ENCODE peak calls at places on chromosome 18, in ten cellular contexts. One of them, this sample, is unnamed.
A peak's percentile ranks its signal among the peaks of the same experiment; 100 is the strongest.

GRCh38 chr18:61851940-61852451 is 40.8 kb downstream of the RNF152 start:
- DNase-seq in aorta: peak; percentile 63
- DNase-seq in mammary epithelial cell: peak; percentile 15
- DNase-seq in NT2/D1: no peak
- DNase-seq in A549: no peak
- DNase-seq in fibroblast of lung: peak; percentile 25
- DNase-seq in GM23248: peak; percentile 66
- DNase-seq in CD8-positive, alpha-beta memory T cell: no peak
- DNase-seq in foreskin fibroblast: peak; percentile 81
- DNase-seq in left ventricle myocardium inferior: no peak
- DNase-seq in this sample: no peak

GRCh38 chr18:13893418-13893760 is 21.9 kb downstream of the MC2R start:
- DNase-seq in aorta: no peak
- DNase-seq in mammary epithelial cell: no peak
- DNase-seq in NT2/D1: no peak
- DNase-seq in A549: no peak
- DNase-seq in fibroblast of lung: no peak
- DNase-seq in GM23248: no peak
- DNase-seq in CD8-positive, alpha-beta memory T cell: no peak
- DNase-seq in foreskin fibroblast: no peak
- DNase-seq in left ventricle myocardium inferior: no peak
- DNase-seq in this sample: no peak

GRCh38 chr18:5542393-5543035 is 1.3 kb downstream of the EPB41L3 start:
- DNase-seq in aorta: peak; percentile 60
- DNase-seq in mammary epithelial cell: no peak
- DNase-seq in NT2/D1: no peak
- DNase-seq in A549: no peak
- DNase-seq in fibroblast of lung: peak; percentile 26
- DNase-seq in GM23248: peak; percentile 55
- DNase-seq in CD8-positive, alpha-beta memory T cell: no peak
- DNase-seq in foreskin fibroblast: peak; percentile 72
- DNase-seq in left ventricle myocardium inferior: no peak
- DNase-seq in this sample: no peak

GRCh38 chr18:11368020-11368419 is 218.7 kb upstream of the PIEZO2 start:
- DNase-seq in aorta: no peak
- DNase-seq in mammary epithelial cell: no peak
- DNase-seq in NT2/D1: no peak
- DNase-seq in A549: no peak
- DNase-seq in fibroblast of lung: no peak
- DNase-seq in GM23248: peak; percentile 50
- DNase-seq in CD8-positive, alpha-beta memory T cell: no peak
- DNase-seq in foreskin fibroblast: peak; percentile 61
- DNase-seq in left ventricle myocardium inferior: no peak
- DNase-seq in this sample: no peak

GRCh38 chr18:23307567-23308295 is 145.4 kb upstream of the RIOK3 start:
- DNase-seq in aorta: no peak
- DNase-seq in mammary epithelial cell: peak; percentile 41
- DNase-seq in NT2/D1: no peak
- DNase-seq in A549: no peak
- DNase-seq in fibroblast of lung: peak; percentile 59
- DNase-seq in GM23248: peak; percentile 80
- DNase-seq in CD8-positive, alpha-beta memory T cell: no peak
- DNase-seq in foreskin fibroblast: peak; percentile 38
- DNase-seq in left ventricle myocardium inferior: no peak
- DNase-seq in this sample: no peak

GRCh38 chr18:33184918-33185317 is 255.6 kb downstream of the CCDC178 start:
- DNase-seq in aorta: no peak
- DNase-seq in mammary epithelial cell: no peak
- DNase-seq in NT2/D1: peak; percentile 6
- DNase-seq in A549: no peak
- DNase-seq in fibroblast of lung: no peak
- DNase-seq in GM23248: no peak
- DNase-seq in CD8-positive, alpha-beta memory T cell: no peak
- DNase-seq in foreskin fibroblast: no peak
- DNase-seq in left ventricle myocardium inferior: no peak
- DNase-seq in this sample: no peak

GRCh38 chr18:7954229-7954628 is 387.1 kb downstream of the PTPRM start:
- DNase-seq in aorta: no peak
- DNase-seq in mammary epithelial cell: no peak
- DNase-seq in NT2/D1: no peak
- DNase-seq in A549: no peak
- DNase-seq in fibroblast of lung: peak; percentile 19
- DNase-seq in GM23248: peak; percentile 16
- DNase-seq in CD8-positive, alpha-beta memory T cell: no peak
- DNase-seq in foreskin fibroblast: peak; percentile 48
- DNase-seq in left ventricle myocardium inferior: no peak
- DNase-seq in this sample: no peak

GRCh38 chr18:35071819-35072247 is 30.6 kb downstream of the MAPRE2 start:
- DNase-seq in aorta: no peak
- DNase-seq in mammary epithelial cell: peak; percentile 15
- DNase-seq in NT2/D1: no peak
- DNase-seq in A549: no peak
- DNase-seq in fibroblast of lung: no peak
- DNase-seq in GM23248: no peak
- DNase-seq in CD8-positive, alpha-beta memory T cell: no peak
- DNase-seq in foreskin fibroblast: no peak
- DNase-seq in left ventricle myocardium inferior: no peak
- DNase-seq in this sample: no peak

GRCh38 chr18:32072321-32072720 is 19.4 kb upstream of the RNF138 start:
- DNase-seq in aorta: no peak
- DNase-seq in mammary epithelial cell: no peak
- DNase-seq in NT2/D1: no peak
- DNase-seq in A549: peak; percentile 28
- DNase-seq in fibroblast of lung: no peak
- DNase-seq in GM23248: peak; percentile 32
- DNase-seq in CD8-positive, alpha-beta memory T cell: peak; percentile 37
- DNase-seq in foreskin fibroblast: no peak
- DNase-seq in left ventricle myocardium inferior: no peak
- DNase-seq in this sample: no peak

GRCh38 chr18:79985172-79985571 is 3.2 kb downstream of the TXNL4A start:
- DNase-seq in aorta: no peak
- DNase-seq in mammary epithelial cell: no peak
- DNase-seq in NT2/D1: no peak
- DNase-seq in A549: no peak
- DNase-seq in fibroblast of lung: no peak
- DNase-seq in GM23248: no peak
- DNase-seq in CD8-positive, alpha-beta memory T cell: no peak
- DNase-seq in foreskin fibroblast: no peak
- DNase-seq in left ventricle myocardium inferior: no peak
- DNase-seq in this sample: no peak
- H3K4me3 ChIP-seq in aorta: no peak overlapping the region
- H3K4me3 ChIP-seq in mammary epithelial cell: no peak overlapping the region
- H3K4me3 ChIP-seq in NT2/D1: no peak overlapping the region
- H3K4me3 ChIP-seq in A549: no peak overlapping the region
- H3K4me3 ChIP-seq in fibroblast of lung: no peak overlapping the region
- H3K4me3 ChIP-seq in GM23248: no peak overlapping the region
- H3K4me3 ChIP-seq in CD8-positive, alpha-beta memory T cell: no peak overlapping the region
- H3K4me3 ChIP-seq in foreskin fibroblast: no peak overlapping the region
- H3K4me3 ChIP-seq in left ventricle myocardium inferior: no peak overlapping the region
- H3K4me3 ChIP-seq in this sample: no peak overlapping the region

GRCh38 chr18:3251963-3252277 is 4.3 kb downstream of the MYL12A start:
- DNase-seq in aorta: no peak
- DNase-seq in mammary epithelial cell: no peak
- DNase-seq in NT2/D1: no peak
- DNase-seq in A549: no peak
- DNase-seq in fibroblast of lung: no peak
- DNase-seq in GM23248: peak; percentile 44
- DNase-seq in CD8-positive, alpha-beta memory T cell: no peak
- DNase-seq in foreskin fibroblast: no peak
- DNase-seq in left ventricle myocardium inferior: no peak
- DNase-seq in this sample: no peak
- H3K4me3 ChIP-seq in aorta: peak overlapping the region; percentile 41
- H3K4me3 ChIP-seq in mammary epithelial cell: no peak overlapping the region
- H3K4me3 ChIP-seq in NT2/D1: no peak overlapping the region
- H3K4me3 ChIP-seq in A549: no peak overlapping the region
- H3K4me3 ChIP-seq in fibroblast of lung: no peak overlapping the region
- H3K4me3 ChIP-seq in GM23248: peak overlapping the region; percentile 99
- H3K4me3 ChIP-seq in CD8-positive, alpha-beta memory T cell: peak overlapping the region; percentile 35
- H3K4me3 ChIP-seq in foreskin fibroblast: peak overlapping the region; percentile 7
- H3K4me3 ChIP-seq in left ventricle myocardium inferior: peak overlapping the region; percentile 98
- H3K4me3 ChIP-seq in this sample: no peak overlapping the region

DNA sequence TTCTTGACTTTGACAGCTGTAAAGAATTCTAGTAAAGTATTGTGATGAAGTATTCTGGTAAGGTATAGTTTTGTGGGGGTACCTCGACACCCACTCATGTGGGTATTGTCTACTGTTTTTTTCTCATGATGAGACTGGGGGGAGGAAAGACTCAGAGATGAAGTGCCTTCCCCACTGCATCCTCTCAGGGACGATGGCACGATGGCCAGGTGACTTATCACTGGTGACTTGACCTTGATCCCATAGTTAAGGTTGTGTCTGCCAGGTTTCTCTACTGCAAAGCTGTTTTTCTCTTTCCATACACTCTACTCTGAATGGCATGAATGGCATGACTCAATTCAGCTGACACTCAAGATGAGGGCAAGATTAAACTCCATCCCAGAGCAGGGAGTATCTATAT is 936 bp upstream of the CCDC68 start:
- DNase-seq in aorta: no peak
- DNase-seq in mammary epithelial cell: no peak
- DNase-seq in NT2/D1: no peak
- DNase-seq in A549: no peak
- DNase-seq in fibroblast of lung: no peak
- DNase-seq in GM23248: no peak
- DNase-seq in CD8-positive, alpha-beta memory T cell: no peak
- DNase-seq in foreskin fibroblast: no peak
- DNase-seq in left ventricle myocardium inferior: no peak
- DNase-seq in this sample: no peak
- H3K4me3 ChIP-seq in aorta: no peak overlapping the region
- H3K4me3 ChIP-seq in mammary epithelial cell: no peak overlapping the region
- H3K4me3 ChIP-seq in NT2/D1: no peak overlapping the region
- H3K4me3 ChIP-seq in A549: no peak overlapping the region
- H3K4me3 ChIP-seq in fibroblast of lung: no peak overlapping the region
- H3K4me3 ChIP-seq in GM23248: no peak overlapping the region
- H3K4me3 ChIP-seq in CD8-positive, alpha-beta memory T cell: no peak overlapping the region
- H3K4me3 ChIP-seq in foreskin fibroblast: no peak overlapping the region
- H3K4me3 ChIP-seq in left ventricle myocardium inferior: no peak overlapping the region
- H3K4me3 ChIP-seq in this sample: no peak overlapping the region

GRCh38 chr18:55763805-55764204 is 175.8 kb upstream of the TCF4 start:
- DNase-seq in aorta: no peak
- DNase-seq in mammary epithelial cell: no peak
- DNase-seq in NT2/D1: no peak
- DNase-seq in A549: no peak
- DNase-seq in fibroblast of lung: no peak
- DNase-seq in GM23248: no peak
- DNase-seq in CD8-positive, alpha-beta memory T cell: no peak
- DNase-seq in foreskin fibroblast: no peak
- DNase-seq in left ventricle myocardium inferior: no peak
- DNase-seq in this sample: no peak
- H3K4me3 ChIP-seq in aorta: no peak overlapping the region
- H3K4me3 ChIP-seq in mammary epithelial cell: no peak overlapping the region
- H3K4me3 ChIP-seq in NT2/D1: no peak overlapping the region
- H3K4me3 ChIP-seq in A549: no peak overlapping the region
- H3K4me3 ChIP-seq in fibroblast of lung: no peak overlapping the region
- H3K4me3 ChIP-seq in GM23248: no peak overlapping the region
- H3K4me3 ChIP-seq in CD8-positive, alpha-beta memory T cell: no peak overlapping the region
- H3K4me3 ChIP-seq in foreskin fibroblast: no peak overlapping the region
- H3K4me3 ChIP-seq in left ventricle myocardium inferior: no peak overlapping the region
- H3K4me3 ChIP-seq in this sample: no peak overlapping the region

DNA sequence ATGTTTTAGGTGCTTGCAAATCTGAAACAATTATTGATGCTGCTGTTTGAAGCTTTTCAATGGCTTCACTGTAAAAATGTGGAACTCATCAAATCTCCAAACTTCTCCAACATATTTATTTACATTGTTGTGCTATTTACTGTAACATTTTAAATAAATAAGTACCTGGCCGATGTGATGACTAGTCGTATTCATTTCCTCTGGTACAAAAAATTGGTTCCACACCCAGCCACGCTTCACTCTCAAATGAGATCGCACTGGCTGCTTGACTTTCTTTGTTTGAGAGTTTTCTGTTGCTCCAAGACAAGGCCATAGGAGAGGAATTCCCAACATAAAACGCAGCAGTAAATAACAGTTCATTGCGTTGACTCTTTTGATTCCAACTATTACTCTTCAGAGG is 32.0 kb downstream of the CDH19 start:
- DNase-seq in aorta: no peak
- DNase-seq in mammary epithelial cell: no peak
- DNase-seq in NT2/D1: no peak
- DNase-seq in A549: no peak
- DNase-seq in fibroblast of lung: no peak
- DNase-seq in GM23248: no peak
- DNase-seq in CD8-positive, alpha-beta memory T cell: no peak
- DNase-seq in foreskin fibroblast: no peak
- DNase-seq in left ventricle myocardium inferior: no peak
- DNase-seq in this sample: no peak
- H3K4me3 ChIP-seq in aorta: no peak overlapping the region
- H3K4me3 ChIP-seq in mammary epithelial cell: no peak overlapping the region
- H3K4me3 ChIP-seq in NT2/D1: no peak overlapping the region
- H3K4me3 ChIP-seq in A549: no peak overlapping the region
- H3K4me3 ChIP-seq in fibroblast of lung: no peak overlapping the region
- H3K4me3 ChIP-seq in GM23248: no peak overlapping the region
- H3K4me3 ChIP-seq in CD8-positive, alpha-beta memory T cell: no peak overlapping the region
- H3K4me3 ChIP-seq in foreskin fibroblast: no peak overlapping the region
- H3K4me3 ChIP-seq in left ventricle myocardium inferior: no peak overlapping the region
- H3K4me3 ChIP-seq in this sample: no peak overlapping the region

DNA sequence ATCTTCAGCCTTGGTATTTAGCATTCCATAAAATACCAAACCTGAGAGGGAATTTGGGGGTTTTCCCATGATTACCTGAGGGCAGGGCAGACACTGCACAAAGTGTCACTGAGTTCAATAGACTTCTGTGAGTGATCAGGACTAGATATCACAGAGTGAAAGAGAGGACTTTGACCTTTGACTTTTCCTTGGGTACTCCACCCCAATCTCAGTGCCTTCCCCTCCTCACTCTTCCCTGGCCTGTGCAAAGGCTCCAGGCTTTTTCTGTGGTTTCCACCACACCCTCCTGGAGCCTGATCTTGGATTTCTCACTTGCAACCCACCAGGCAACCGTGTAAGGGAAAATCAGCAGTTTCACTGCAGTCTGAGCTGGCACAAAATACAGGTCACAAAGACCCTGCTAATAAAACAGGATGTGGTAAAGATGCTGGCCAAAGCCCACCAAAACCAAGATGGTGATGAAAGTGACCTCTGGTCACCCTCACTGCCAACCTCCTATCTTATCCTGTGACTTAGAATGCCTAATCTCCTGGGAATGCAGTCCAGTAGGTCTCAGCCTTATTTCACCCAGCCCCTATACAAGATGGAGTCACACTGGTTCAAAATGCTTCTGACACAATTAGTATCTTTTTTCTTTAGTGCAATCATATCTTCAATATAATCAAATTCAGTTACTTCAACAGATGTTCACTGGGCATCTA is 64.0 kb downstream of the BOD1L2 start:
- DNase-seq in aorta: no peak
- DNase-seq in mammary epithelial cell: no peak
- DNase-seq in NT2/D1: no peak
- DNase-seq in A549: peak; percentile 8
- DNase-seq in fibroblast of lung: no peak
- DNase-seq in GM23248: no peak
- DNase-seq in CD8-positive, alpha-beta memory T cell: no peak
- DNase-seq in foreskin fibroblast: no peak
- DNase-seq in left ventricle myocardium inferior: no peak
- DNase-seq in this sample: no peak
- H3K4me3 ChIP-seq in aorta: no peak overlapping the region
- H3K4me3 ChIP-seq in mammary epithelial cell: no peak overlapping the region
- H3K4me3 ChIP-seq in NT2/D1: no peak overlapping the region
- H3K4me3 ChIP-seq in A549: no peak overlapping the region
- H3K4me3 ChIP-seq in fibroblast of lung: no peak overlapping the region
- H3K4me3 ChIP-seq in GM23248: no peak overlapping the region
- H3K4me3 ChIP-seq in CD8-positive, alpha-beta memory T cell: no peak overlapping the region
- H3K4me3 ChIP-seq in foreskin fibroblast: no peak overlapping the region
- H3K4me3 ChIP-seq in left ventricle myocardium inferior: no peak overlapping the region
- H3K4me3 ChIP-seq in this sample: no peak overlapping the region

This sample was measured in Panc1.